ENCODE peak calls at places on chromosomes 3 and 15, in nine cellular contexts. E, D, Q, Z, H, J, C, X and O are unnamed samples.
A peak's percentile ranks its signal among the peaks of the same experiment; 100 is the strongest.

GRCh38 chr3:46537316-46537715 is 28.8 kb downstream of the LRRC2 start:
- DNase-seq in E (no peak), D (no peak), Q (no peak), Z (no peak), H (no peak), J (no peak), C (no peak), X (no peak), O (no peak)

GRCh38 chr3:197811343-197811742 is 20.3 kb downstream of the LRCH3 start:
- DNase-seq in E (no peak), D (peak; percentile 44), Q (no peak), Z (no peak), H (peak; percentile 98), J (no peak), C (no peak), X (no peak), O (no peak)

GRCh38 chr3:14516738-14517345 is 23.3 kb downstream of the GRIP2 start:
- DNase-seq in E (no peak), D (no peak), Q (no peak), Z (no peak), H (no peak), J (no peak), C (no peak), X (no peak), O (peak; percentile 21)

GRCh38 chr15:41256577-41257038 is 25.5 kb downstream of the CHP1 start:
- DNase-seq in E (no peak), D (no peak), Q (no peak), Z (no peak), H (no peak), J (no peak), C (no peak), X (no peak), O (no peak)

GRCh38 chr15:76994971-76995945 is at the start of gene PSTPIP1:
- DNase-seq in E (peak; percentile 80), D (no peak), Q (peak; percentile 28), Z (peak; percentile 56), H (no peak), J (peak; percentile 52), C (no peak), X (no peak), O (peak; percentile 49)

GRCh38 chr3:127421943-127422662 is 134.3 kb upstream of the PRR20G start:
- DNase-seq in E (no peak), D (no peak), Q (no peak), Z (no peak), H (no peak), J (no peak), C (no peak), X (no peak), O (no peak)

GRCh38 chr3:106029941-106030619 is 161.3 kb upstream of the CBLB start:
- DNase-seq in E (no peak), D (no peak), Q (no peak), Z (no peak), H (no peak), J (no peak), C (no peak), X (no peak), O (no peak)

GRCh38 chr3:182567666-182568065 is 225.6 kb upstream of the ATP11B start:
- DNase-seq in E (no peak), D (no peak), Q (no peak), Z (no peak), H (no peak), J (no peak), C (no peak), X (no peak), O (no peak)

GRCh38 chr15:99438691-99439523 is 126.9 kb upstream of the MEF2A start:
- DNase-seq in E (no peak), D (peak; percentile 9), Q (no peak), Z (no peak), H (no peak), J (no peak), C (no peak), X (no peak), O (peak; percentile 18)